ENCODE peak calls at places on chromosomes 2 and 18, in eight cellular contexts. Y is GM19239; J is endodermal cell; U is activated CD8-positive, alpha-beta memory T cell treated with anti-CD3 and anti-CD28 coated beads for 1 hour; M is adipocyte; E is NCI-H2171; V is fibroblast of lung; K is EL. A is an unnamed sample.

GRCh38 chr2:85827879-85828569 is 60.8 kb downstream of the ST3GAL5 start:
- DNase-seq in M (no peak), Y (no peak), K (no peak), U (no peak), J (peak), V (no peak), E (no peak), A (no peak)

GRCh38 chr2:73156539-73157124 is 43.9 kb upstream of the RAB11FIP5 start:
- DNase-seq in E (no peak), J (peak), M (peak), K (peak), V (peak), Y (no peak), U (no peak), A (peak)

GRCh38 chr2:139259422-139260051 is 479.3 kb upstream of the NXPH2 start:
- DNase-seq in J (no peak), E (no peak), K (no peak), V (no peak), M (no peak), U (no peak), Y (no peak), A (no peak)

GRCh38 chr2:206392118-206392517 is 51.2 kb upstream of the ADAM23 start:
- DNase-seq in Y (peak), V (peak), K (peak), U (no peak), E (peak), M (peak), J (peak), A (no peak)

GRCh38 chr2:219632758-219633101 is 5.3 kb downstream of the SLC4A3 start:
- DNase-seq in U (no peak), M (no peak), V (no peak), E (no peak), K (no peak), Y (no peak), J (no peak), A (no peak)

GRCh38 chr2:197931661-197932312 is 127.4 kb downstream of the PLCL1 start:
- DNase-seq in M (peak), K (peak), J (no peak), V (no peak), Y (no peak), U (no peak), E (no peak), A (no peak)

GRCh38 chr2:225911019-225911418 is 511.5 kb downstream of the NYAP2 start:
- DNase-seq in J (no peak), V (no peak), M (no peak), K (no peak), Y (no peak), U (no peak), E (no peak), A (no peak)

GRCh38 chr18:24402209-24402785 is 4.7 kb upstream of the OSBPL1A start:
- DNase-seq in K (no peak), M (no peak), E (no peak), Y (no peak), J (peak), V (no peak), U (no peak), A (no peak)

GRCh38 chr2:608711-609110 is 68.5 kb downstream of the TMEM18 start:
- DNase-seq in M (no peak), V (no peak), Y (no peak), J (peak), K (no peak), E (no peak), U (no peak), A (no peak)

GRCh38 chr18:46452820-46453219 is 204.2 kb downstream of the LOXHD1 start:
- DNase-seq in M (no peak), Y (no peak), U (no peak), V (no peak), K (peak), J (peak), E (peak), A (no peak)

GRCh38 chr2:120779781-120780283 is 44.2 kb downstream of the GLI2 start:
- DNase-seq in Y (no peak), V (peak), K (peak), E (no peak), U (no peak), M (peak), J (peak), A (no peak)

A was measured in mucosa of gallbladder.